ENCODE peak calls at places on chromosomes 12 and 14, in six cellular contexts. P is H1, U is H9, B is mesendoderm, H is mesenchymal stem cell, Q is IMR-90. O is an unnamed sample.

GRCh38 chr12:101563197-101563596 is 31.6 kb upstream of the MYBPC1 start:
- DNase-seq in Q (no peak), U (no peak), P (no peak), B (peak; percentile 36), H (no peak), O (no peak)

GRCh38 chr14:63426838-63427237 is 108.1 kb upstream of the GPHB5 start:
- DNase-seq in Q (no peak), H (no peak), P (no peak), U (no peak), B (no peak), O (no peak)

GRCh38 chr14:55976219-55976618 is 142.0 kb upstream of the PELI2 start:
- DNase-seq in B (no peak), Q (no peak), P (no peak), U (no peak), H (no peak), O (no peak)

GRCh38 chr14:63854330-63854729 is 1.5 kb downstream of the SYNE2 start:
- DNase-seq in Q (no peak), P (no peak), H (no peak), B (no peak), U (no peak), O (no peak)

GRCh38 chr14:68789798-68790655 is 2.8 kb downstream of the ZFP36L1 start:
- DNase-seq in Q (no peak), H (peak; percentile 49), P (peak; percentile 45), B (no peak), U (no peak), O (no peak)

GRCh38 chr14:104692939-104693315 is 3.5 kb downstream of the INF2 start:
- DNase-seq in U (no peak), H (no peak), Q (no peak), P (no peak), B (no peak), O (no peak)

GRCh38 chr12:104814944-104815343 is 143.1 kb downstream of the SLC41A2 start:
- DNase-seq in H (no peak), B (no peak), U (no peak), P (no peak), Q (no peak), O (no peak)

GRCh38 chr12:52362118-52362726 is 5.1 kb downstream of the KRT85 start:
- DNase-seq in U (peak; percentile 73), P (peak; percentile 60), B (peak; percentile 13), H (no peak), Q (no peak), O (no peak)

GRCh38 chr14:95064734-95065133 is 92.6 kb downstream of the DICER1 start:
- DNase-seq in Q (no peak), U (no peak), B (no peak), P (no peak), H (no peak), O (no peak)

GRCh38 chr12:690466-690865 is 27.2 kb upstream of the NINJ2 start:
- DNase-seq in U (no peak), P (no peak), H (no peak), B (peak; percentile 66), Q (no peak), O (no peak)

GRCh38 chr12:132124766-132125425 is 19.2 kb downstream of the DDX51 start:
- DNase-seq in B (no peak), P (no peak), Q (no peak), U (no peak), H (no peak), O (no peak)

GRCh38 chr12:28963554-28963953 is 185.5 kb upstream of the FAR2 start:
- DNase-seq in B (peak; percentile 63), P (no peak), U (no peak), Q (peak; percentile 54), H (peak; percentile 37), O (no peak)

GRCh38 chr14:99503848-99504453 is 22.7 kb downstream of the CCNK start:
- DNase-seq in U (no peak), H (no peak), P (no peak), B (no peak), Q (no peak), O (no peak)

GRCh38 chr12:2212971-2213869 is 160.4 kb downstream of the CACNA1C start:
- DNase-seq in P (no peak), U (no peak), H (peak; percentile 68), Q (no peak), B (peak; percentile 87), O (peak; percentile 20)

GRCh38 chr14:68959035-68959434 is 20.1 kb downstream of the ACTN1 start:
- DNase-seq in H (peak; percentile 57), Q (no peak), P (no peak), U (no peak), B (no peak), O (no peak)

GRCh38 chr12:109310247-109311125 is 1.4 kb upstream of the FOXN4 start:
- DNase-seq in B (no peak), H (no peak), U (no peak), P (peak; percentile 58), Q (no peak), O (no peak)

GRCh38 chr14:89419973-89420482 is 3.0 kb upstream of the FOXN3 start:
- DNase-seq in B (no peak), U (no peak), P (no peak), Q (no peak), H (no peak), O (no peak)

GRCh38 chr14:47300801-47301200 is 374.6 kb downstream of the MDGA2 start:
- DNase-seq in B (peak; percentile 61), Q (no peak), U (no peak), H (peak; percentile 8), P (no peak), O (no peak)

GRCh38 chr14:47297374-47297773 is 378.0 kb downstream of the MDGA2 start:
- DNase-seq in U (no peak), Q (no peak), H (no peak), B (no peak), P (no peak), O (no peak)

DNA sequence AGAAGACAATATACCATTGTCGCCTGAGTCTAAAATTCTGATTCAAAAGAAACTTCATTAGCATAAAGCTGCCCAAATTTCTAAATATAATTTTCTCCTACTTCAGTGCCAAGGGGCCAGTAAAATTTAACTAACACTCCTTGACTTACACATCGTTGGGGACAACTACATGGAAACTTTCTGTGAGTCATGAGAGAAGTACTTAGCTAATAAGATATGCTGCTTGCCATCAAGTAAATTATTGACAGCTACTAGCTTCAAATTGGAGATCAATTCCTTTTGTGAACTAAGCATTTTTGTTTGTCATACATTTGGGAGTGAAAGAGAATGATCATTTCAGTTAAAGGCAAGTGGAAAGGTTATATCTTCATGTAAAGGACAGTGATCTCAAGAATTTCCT is 373.3 kb downstream of the MDGA2 start:
- DNase-seq in H (no peak), U (no peak), B (peak; percentile 3), Q (no peak), P (no peak), O (no peak)
- H3K18ac ChIP-seq in H (no peak overlapping the region), U (no peak overlapping the region), B (no peak overlapping the region), Q (no peak overlapping the region), P (no peak overlapping the region), O (no peak overlapping the region)

DNA sequence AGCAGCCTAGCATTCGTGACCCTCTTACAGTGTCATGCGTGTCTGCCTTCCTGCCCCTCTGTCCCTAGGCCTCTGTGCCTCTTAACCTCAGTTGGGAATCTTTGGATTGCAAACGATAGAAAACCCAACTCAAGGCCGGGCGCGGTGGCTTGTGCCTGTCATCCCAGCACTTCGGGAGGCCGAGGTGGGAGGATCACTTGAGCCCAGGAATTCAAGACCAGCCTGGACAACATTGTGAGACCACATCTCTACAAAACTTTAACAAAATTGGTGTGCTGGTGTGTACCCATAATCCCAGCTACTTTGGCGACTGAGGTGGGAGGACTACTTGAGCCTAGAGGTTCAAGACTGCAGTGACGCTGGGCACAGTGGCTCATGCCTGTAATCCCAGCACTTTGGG is 36.7 kb downstream of the TMEM120B start:
- DNase-seq in P (no peak), H (no peak), B (no peak), U (no peak), Q (no peak), O (no peak)
- H2BK15ac ChIP-seq in P (no peak overlapping the region), H (no peak overlapping the region), B (no peak overlapping the region), U (no peak overlapping the region), Q (peak overlapping the region; percentile 49), O (no peak overlapping the region)

GRCh38 chr12:48925218-48925871 is at the start of gene FKBP11:
- DNase-seq in B (peak; percentile 80), H (peak; percentile 56), U (peak; percentile 91), Q (peak; percentile 26), P (peak; percentile 89), O (no peak)
- H3K18ac ChIP-seq in B (peak within 1 kb of the TSS; percentile 54), H (peak within 1 kb of the TSS; percentile 63), U (peak within 1 kb of the TSS; percentile 60), Q (peak within 1 kb of the TSS; percentile 86), P (peak within 1 kb of the TSS; percentile 92), O (peak within 1 kb of the TSS; percentile 69)

GRCh38 chr12:56172839-56173238 is 14.7 kb downstream of the MYL6 start:
- DNase-seq in U (no peak), H (no peak), B (no peak), Q (no peak), P (no peak), O (no peak)
- H2BK15ac ChIP-seq in U (no peak overlapping the region), H (no peak overlapping the region), B (no peak overlapping the region), Q (no peak overlapping the region), P (no peak overlapping the region), O (no peak overlapping the region)

GRCh38 chr12:43551271-43551970 is 582 bp downstream of the ADAMTS20 start:
- DNase-seq in U (peak; percentile 57), B (peak; percentile 29), Q (no peak), P (peak; percentile 76), H (peak; percentile 6), O (peak; percentile 29)

GRCh38 chr12:43556057-43556456 is 4.1 kb upstream of the ADAMTS20 start:
- DNase-seq in H (no peak), P (no peak), Q (no peak), B (no peak), U (no peak), O (no peak)

GRCh38 chr12:43550831-43551270 is 1.2 kb downstream of the ADAMTS20 start:
- DNase-seq in U (peak; percentile 48), Q (no peak), B (peak; percentile 40), P (peak; percentile 61), H (no peak), O (peak; percentile 5)

DNA sequence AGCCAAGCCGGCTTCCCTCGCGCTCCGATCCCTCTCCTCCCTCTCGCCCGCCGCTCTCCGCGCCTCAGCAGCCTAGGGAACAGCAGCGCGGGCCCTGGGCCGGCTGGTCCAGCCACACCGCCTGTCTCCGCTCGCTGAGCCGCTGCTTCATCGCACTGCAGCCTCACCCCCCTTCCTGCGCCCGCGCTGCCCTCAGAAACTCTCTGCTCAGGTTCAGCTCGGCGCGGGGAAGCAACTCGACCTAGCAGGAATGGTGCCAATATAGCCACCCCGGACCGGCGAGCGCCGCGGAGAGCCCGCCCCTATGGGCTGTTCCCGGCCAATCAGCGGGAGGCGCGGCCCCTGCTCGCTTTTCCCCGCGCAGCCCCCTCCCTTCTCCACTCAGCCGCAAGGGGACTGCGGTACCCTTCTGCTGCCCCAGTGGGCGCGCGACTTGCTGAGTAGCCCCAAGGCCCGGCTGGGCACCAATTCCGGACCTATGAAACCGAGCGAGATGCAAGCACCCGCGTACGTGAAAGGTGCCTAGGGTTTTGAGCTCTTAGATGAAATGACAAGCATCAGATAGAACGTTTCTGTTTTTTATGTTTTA is at the start of gene ADAMTS20:
- DNase-seq in H (peak; percentile 34), P (peak; percentile 90), B (peak; percentile 93), U (peak; percentile 97), Q (peak; percentile 3), O (peak; percentile 81)
- H3K18ac ChIP-seq in H (no peak within 1 kb of the TSS), P (peak within 1 kb of the TSS; percentile 78), B (no peak within 1 kb of the TSS), U (no peak within 1 kb of the TSS), Q (no peak within 1 kb of the TSS), O (peak within 1 kb of the TSS; percentile 97)

O was measured in neuronal stem cell.